ENCODE peak calls at places on chromosomes 16 and 17, in eight cellular contexts. H, Z, R, K, E, W, D and P are unnamed samples.

GRCh38 chr16:66418165-66418962 is 8.7 kb upstream of the BEAN1 start:
- DNase-seq in Z (no peak), R (no peak), W (no peak), H (no peak), D (no peak), K (no peak), E (no peak), P (no peak)

GRCh38 chr16:35908942-35909341 is 2449.5 kb downstream of the TP53TG3F start:
- DNase-seq in R (peak), D (no peak), K (no peak), E (no peak), W (no peak), Z (no peak), H (no peak), P (no peak)

GRCh38 chr17:41049110-41049509 is 2.0 kb upstream of the KRTAP2-1 start:
- DNase-seq in E (no peak), K (no peak), W (no peak), R (no peak), D (no peak), H (no peak), Z (no peak), P (no peak)

GRCh38 chr16:3045758-3046505 is 429 bp upstream of the MMP25 start:
- DNase-seq in H (peak), W (peak), D (no peak), K (no peak), R (no peak), E (peak), Z (no peak), P (no peak)

GRCh38 chr17:40369923-40370322 is 5.4 kb upstream of the GJD3 start:
- DNase-seq in E (no peak), W (no peak), Z (no peak), K (no peak), D (no peak), R (no peak), H (no peak), P (no peak)

GRCh38 chr17:61285483-61286320 is 113.9 kb upstream of the TBX2 start:
- DNase-seq in E (no peak), K (peak), Z (no peak), D (no peak), H (no peak), W (peak), R (no peak), P (no peak)

GRCh38 chr17:77419547-77420475 is 279.0 kb downstream of the SEC14L1 start:
- DNase-seq in R (peak), H (no peak), K (no peak), Z (no peak), E (peak), D (no peak), W (peak), P (no peak)

GRCh38 chr17:9766970-9767369 is 24.4 kb downstream of the DHRS7C start:
- DNase-seq in E (no peak), D (no peak), Z (no peak), K (no peak), H (no peak), W (no peak), R (no peak), P (no peak)

GRCh38 chr16:71467810-71468209 is 5.8 kb upstream of the ZNF23 start:
- DNase-seq in H (peak), E (peak), K (peak), Z (no peak), R (no peak), W (peak), D (peak), P (no peak)

GRCh38 chr17:75238684-75239191 is 22.7 kb downstream of the GGA3 start:
- DNase-seq in H (peak), Z (no peak), W (peak), D (peak), E (peak), K (peak), R (peak), P (no peak)

GRCh38 chr17:35917519-35918213 is 12.9 kb downstream of the RDM1 start:
- DNase-seq in K (no peak), Z (no peak), E (no peak), D (no peak), H (no peak), R (no peak), W (no peak), P (no peak)

GRCh38 chr17:29663155-29663554 is 40.4 kb upstream of the CORO6 start:
- DNase-seq in H (no peak), K (no peak), R (peak), W (peak), E (peak), Z (no peak), D (no peak), P (no peak)

GRCh38 chr17:59004338-59005111 is 102.2 kb downstream of the TRIM37 start:
- DNase-seq in H (peak), E (peak), Z (peak), W (peak), R (peak), D (peak), K (peak), P (no peak)

GRCh38 chr16:20944861-20945390 is 44.4 kb downstream of the LYRM1 start:
- DNase-seq in R (no peak), H (no peak), W (no peak), D (peak), E (no peak), K (peak), Z (no peak), P (no peak)

GRCh38 chr16:86181526-86181925 is 282.6 kb downstream of the IRF8 start:
- DNase-seq in E (no peak), D (no peak), H (no peak), W (no peak), K (no peak), Z (no peak), R (no peak), P (no peak)

GRCh38 chr17:82544431-82545070 is 25.0 kb downstream of the FOXK2 start:
- DNase-seq in K (no peak), W (no peak), D (no peak), R (no peak), Z (no peak), E (no peak), H (no peak), P (no peak)

GRCh38 chr16:70725912-70726828 is 40.3 kb upstream of the MTSS2 start:
- DNase-seq in W (no peak), Z (no peak), D (no peak), R (no peak), K (no peak), H (no peak), E (no peak), P (no peak)

GRCh38 chr17:48726916-48727286 is 1.6 kb downstream of the HOXB13 start:
- DNase-seq in E (no peak), H (peak), K (no peak), R (no peak), D (no peak), W (no peak), Z (no peak), P (no peak)

GRCh38 chr17:31318298-31319190 is 2.9 kb downstream of the EVI2A start:
- DNase-seq in R (no peak), E (no peak), W (peak), Z (peak), H (peak), K (peak), D (peak), P (no peak)

GRCh38 chr17:17079761-17080160 is 37.5 kb downstream of the MPRIP start:
- DNase-seq in H (no peak), W (no peak), Z (no peak), D (no peak), R (no peak), K (no peak), E (no peak), P (no peak)

GRCh38 chr16:31201511-31202401 is 804 bp downstream of the PYCARD start:
- DNase-seq in D (peak), R (no peak), K (no peak), Z (no peak), E (no peak), H (peak), W (peak), P (no peak)

GRCh38 chr17:58156839-58157803 is 8.9 kb downstream of the OR4D1 start:
- DNase-seq in Z (no peak), E (no peak), H (peak), R (no peak), D (peak), W (peak), K (peak), P (no peak)

GRCh38 chr17:49515196-49515770 is 20.2 kb downstream of the NGFR start:
- DNase-seq in E (peak), K (no peak), H (no peak), Z (peak), D (no peak), R (peak), W (peak), P (peak)

GRCh38 chr17:61463068-61463980 is 11.1 kb downstream of the TBX4 start:
- DNase-seq in R (no peak), H (no peak), K (no peak), D (no peak), W (no peak), E (no peak), Z (no peak), P (no peak)

GRCh38 chr16:24652209-24652712 is 77.2 kb upstream of the TNRC6A start:
- DNase-seq in E (no peak), D (no peak), Z (no peak), W (no peak), R (no peak), K (no peak), H (no peak), P (no peak)